ENCODE peak calls at places on chromosomes 16 and 17, in nine cellular contexts. One of them, this sample, is unnamed.

GRCh38 chr16:67179421-67180080 is 4.2 kb downstream of the MATCAP1 start:
- DNase-seq in HFFc6: no peak
- DNase-seq in activated CD8-positive, alpha-beta T cell treated with anti-CD3 and anti-CD28 coated beads for 36 hours: peak
- DNase-seq in IMR-90: no peak
- DNase-seq in stimulated activated CD8-positive, alpha-beta memory T cell treated with anti-CD3 and anti-CD28 coated beads, Interleukin-7, amount 100 ng/mL, for 1 hour: no peak
- DNase-seq in cardiac fibroblast: no peak
- DNase-seq in central memory CD4-positive, alpha-beta T cell: no peak
- DNase-seq in Daoy: no peak
- DNase-seq in endothelial cell: no peak
- DNase-seq in this sample: peak

GRCh38 chr17:43814714-43815113 is 18.2 kb downstream of the MPP3 start:
- DNase-seq in HFFc6: peak
- DNase-seq in activated CD8-positive, alpha-beta T cell treated with anti-CD3 and anti-CD28 coated beads for 36 hours: no peak
- DNase-seq in IMR-90: peak
- DNase-seq in stimulated activated CD8-positive, alpha-beta memory T cell treated with anti-CD3 and anti-CD28 coated beads, Interleukin-7, amount 100 ng/mL, for 1 hour: no peak
- DNase-seq in cardiac fibroblast: peak
- DNase-seq in central memory CD4-positive, alpha-beta T cell: no peak
- DNase-seq in Daoy: no peak
- DNase-seq in endothelial cell: no peak
- DNase-seq in this sample: no peak

GRCh38 chr17:21200590-21201301 is 13.2 kb downstream of the TMEM11 start:
- DNase-seq in HFFc6: no peak
- DNase-seq in activated CD8-positive, alpha-beta T cell treated with anti-CD3 and anti-CD28 coated beads for 36 hours: no peak
- DNase-seq in IMR-90: no peak
- DNase-seq in stimulated activated CD8-positive, alpha-beta memory T cell treated with anti-CD3 and anti-CD28 coated beads, Interleukin-7, amount 100 ng/mL, for 1 hour: no peak
- DNase-seq in cardiac fibroblast: no peak
- DNase-seq in central memory CD4-positive, alpha-beta T cell: no peak
- DNase-seq in Daoy: no peak
- DNase-seq in endothelial cell: no peak
- DNase-seq in this sample: no peak

GRCh38 chr16:4682616-4683254 is 10.6 kb upstream of the NUDT16L1 start:
- DNase-seq in HFFc6: no peak
- DNase-seq in activated CD8-positive, alpha-beta T cell treated with anti-CD3 and anti-CD28 coated beads for 36 hours: peak
- DNase-seq in IMR-90: peak
- DNase-seq in stimulated activated CD8-positive, alpha-beta memory T cell treated with anti-CD3 and anti-CD28 coated beads, Interleukin-7, amount 100 ng/mL, for 1 hour: no peak
- DNase-seq in cardiac fibroblast: no peak
- DNase-seq in central memory CD4-positive, alpha-beta T cell: no peak
- DNase-seq in Daoy: no peak
- DNase-seq in endothelial cell: peak
- DNase-seq in this sample: no peak

GRCh38 chr17:51901242-51901641 is 257.3 kb downstream of the CA10 start:
- DNase-seq in HFFc6: no peak
- DNase-seq in activated CD8-positive, alpha-beta T cell treated with anti-CD3 and anti-CD28 coated beads for 36 hours: no peak
- DNase-seq in IMR-90: no peak
- DNase-seq in stimulated activated CD8-positive, alpha-beta memory T cell treated with anti-CD3 and anti-CD28 coated beads, Interleukin-7, amount 100 ng/mL, for 1 hour: no peak
- DNase-seq in cardiac fibroblast: no peak
- DNase-seq in central memory CD4-positive, alpha-beta T cell: no peak
- DNase-seq in Daoy: no peak
- DNase-seq in endothelial cell: no peak
- DNase-seq in this sample: no peak

GRCh38 chr17:64097196-64097936 is 32.6 kb downstream of the ERN1 start:
- DNase-seq in HFFc6: peak
- DNase-seq in activated CD8-positive, alpha-beta T cell treated with anti-CD3 and anti-CD28 coated beads for 36 hours: no peak
- DNase-seq in IMR-90: peak
- DNase-seq in stimulated activated CD8-positive, alpha-beta memory T cell treated with anti-CD3 and anti-CD28 coated beads, Interleukin-7, amount 100 ng/mL, for 1 hour: no peak
- DNase-seq in cardiac fibroblast: peak
- DNase-seq in central memory CD4-positive, alpha-beta T cell: no peak
- DNase-seq in Daoy: no peak
- DNase-seq in endothelial cell: no peak
- DNase-seq in this sample: no peak

GRCh38 chr17:40309938-40310510 is 1.0 kb downstream of the RARA start:
- DNase-seq in HFFc6: no peak
- DNase-seq in activated CD8-positive, alpha-beta T cell treated with anti-CD3 and anti-CD28 coated beads for 36 hours: peak
- DNase-seq in IMR-90: no peak
- DNase-seq in stimulated activated CD8-positive, alpha-beta memory T cell treated with anti-CD3 and anti-CD28 coated beads, Interleukin-7, amount 100 ng/mL, for 1 hour: no peak
- DNase-seq in cardiac fibroblast: no peak
- DNase-seq in central memory CD4-positive, alpha-beta T cell: no peak
- DNase-seq in Daoy: no peak
- DNase-seq in endothelial cell: no peak
- DNase-seq in this sample: no peak

GRCh38 chr17:65558683-65559311 is 2.7 kb downstream of the AXIN2 start:
- DNase-seq in HFFc6: no peak
- DNase-seq in activated CD8-positive, alpha-beta T cell treated with anti-CD3 and anti-CD28 coated beads for 36 hours: no peak
- DNase-seq in IMR-90: no peak
- DNase-seq in stimulated activated CD8-positive, alpha-beta memory T cell treated with anti-CD3 and anti-CD28 coated beads, Interleukin-7, amount 100 ng/mL, for 1 hour: no peak
- DNase-seq in cardiac fibroblast: no peak
- DNase-seq in central memory CD4-positive, alpha-beta T cell: no peak
- DNase-seq in Daoy: no peak
- DNase-seq in endothelial cell: no peak
- DNase-seq in this sample: no peak

GRCh38 chr16:67163903-67164558 is 514 bp upstream of the HSF4 start:
- DNase-seq in HFFc6: no peak
- DNase-seq in activated CD8-positive, alpha-beta T cell treated with anti-CD3 and anti-CD28 coated beads for 36 hours: peak
- DNase-seq in IMR-90: no peak
- DNase-seq in stimulated activated CD8-positive, alpha-beta memory T cell treated with anti-CD3 and anti-CD28 coated beads, Interleukin-7, amount 100 ng/mL, for 1 hour: no peak
- DNase-seq in cardiac fibroblast: no peak
- DNase-seq in central memory CD4-positive, alpha-beta T cell: no peak
- DNase-seq in Daoy: no peak
- DNase-seq in endothelial cell: no peak
- DNase-seq in this sample: no peak

GRCh38 chr17:77356109-77356689 is 215.4 kb downstream of the SEC14L1 start:
- DNase-seq in HFFc6: no peak
- DNase-seq in activated CD8-positive, alpha-beta T cell treated with anti-CD3 and anti-CD28 coated beads for 36 hours: no peak
- DNase-seq in IMR-90: no peak
- DNase-seq in stimulated activated CD8-positive, alpha-beta memory T cell treated with anti-CD3 and anti-CD28 coated beads, Interleukin-7, amount 100 ng/mL, for 1 hour: no peak
- DNase-seq in cardiac fibroblast: peak
- DNase-seq in central memory CD4-positive, alpha-beta T cell: no peak
- DNase-seq in Daoy: no peak
- DNase-seq in endothelial cell: peak
- DNase-seq in this sample: no peak

GRCh38 chr16:85585762-85586161 is 27.4 kb upstream of the GSE1 start:
- DNase-seq in HFFc6: no peak
- DNase-seq in activated CD8-positive, alpha-beta T cell treated with anti-CD3 and anti-CD28 coated beads for 36 hours: no peak
- DNase-seq in IMR-90: no peak
- DNase-seq in stimulated activated CD8-positive, alpha-beta memory T cell treated with anti-CD3 and anti-CD28 coated beads, Interleukin-7, amount 100 ng/mL, for 1 hour: no peak
- DNase-seq in cardiac fibroblast: no peak
- DNase-seq in central memory CD4-positive, alpha-beta T cell: no peak
- DNase-seq in Daoy: no peak
- DNase-seq in endothelial cell: no peak
- DNase-seq in this sample: no peak

GRCh38 chr16:50154369-50154947 is 1.4 kb downstream of the TENT4B start:
- DNase-seq in HFFc6: no peak
- DNase-seq in activated CD8-positive, alpha-beta T cell treated with anti-CD3 and anti-CD28 coated beads for 36 hours: peak
- DNase-seq in IMR-90: no peak
- DNase-seq in stimulated activated CD8-positive, alpha-beta memory T cell treated with anti-CD3 and anti-CD28 coated beads, Interleukin-7, amount 100 ng/mL, for 1 hour: no peak
- DNase-seq in cardiac fibroblast: peak
- DNase-seq in central memory CD4-positive, alpha-beta T cell: no peak
- DNase-seq in Daoy: peak
- DNase-seq in endothelial cell: no peak
- DNase-seq in this sample: peak

GRCh38 chr17:75557075-75557851 is 30.3 kb upstream of the MYO15B start:
- DNase-seq in HFFc6: peak
- DNase-seq in activated CD8-positive, alpha-beta T cell treated with anti-CD3 and anti-CD28 coated beads for 36 hours: no peak
- DNase-seq in IMR-90: peak
- DNase-seq in stimulated activated CD8-positive, alpha-beta memory T cell treated with anti-CD3 and anti-CD28 coated beads, Interleukin-7, amount 100 ng/mL, for 1 hour: no peak
- DNase-seq in cardiac fibroblast: peak
- DNase-seq in central memory CD4-positive, alpha-beta T cell: no peak
- DNase-seq in Daoy: peak
- DNase-seq in endothelial cell: no peak
- DNase-seq in this sample: no peak

GRCh38 chr16:81251871-81252270 is 13.4 kb downstream of the BCO1 start:
- DNase-seq in HFFc6: peak
- DNase-seq in activated CD8-positive, alpha-beta T cell treated with anti-CD3 and anti-CD28 coated beads for 36 hours: no peak
- DNase-seq in IMR-90: peak
- DNase-seq in stimulated activated CD8-positive, alpha-beta memory T cell treated with anti-CD3 and anti-CD28 coated beads, Interleukin-7, amount 100 ng/mL, for 1 hour: no peak
- DNase-seq in cardiac fibroblast: no peak
- DNase-seq in central memory CD4-positive, alpha-beta T cell: no peak
- DNase-seq in Daoy: no peak
- DNase-seq in endothelial cell: no peak
- DNase-seq in this sample: no peak

GRCh38 chr17:69468211-69468610 is 53.7 kb downstream of the MAP2K6 start:
- DNase-seq in HFFc6: no peak
- DNase-seq in activated CD8-positive, alpha-beta T cell treated with anti-CD3 and anti-CD28 coated beads for 36 hours: no peak
- DNase-seq in IMR-90: no peak
- DNase-seq in stimulated activated CD8-positive, alpha-beta memory T cell treated with anti-CD3 and anti-CD28 coated beads, Interleukin-7, amount 100 ng/mL, for 1 hour: no peak
- DNase-seq in cardiac fibroblast: no peak
- DNase-seq in central memory CD4-positive, alpha-beta T cell: no peak
- DNase-seq in Daoy: no peak
- DNase-seq in endothelial cell: no peak
- DNase-seq in this sample: no peak

GRCh38 chr17:81371910-81372760 is 23.1 kb upstream of the BAHCC1 start:
- DNase-seq in HFFc6: peak
- DNase-seq in activated CD8-positive, alpha-beta T cell treated with anti-CD3 and anti-CD28 coated beads for 36 hours: no peak
- DNase-seq in IMR-90: peak
- DNase-seq in stimulated activated CD8-positive, alpha-beta memory T cell treated with anti-CD3 and anti-CD28 coated beads, Interleukin-7, amount 100 ng/mL, for 1 hour: no peak
- DNase-seq in cardiac fibroblast: peak
- DNase-seq in central memory CD4-positive, alpha-beta T cell: no peak
- DNase-seq in Daoy: peak
- DNase-seq in endothelial cell: peak
- DNase-seq in this sample: no peak

GRCh38 chr17:28734712-28735241 is 6.2 kb downstream of the NEK8 start:
- DNase-seq in HFFc6: no peak
- DNase-seq in activated CD8-positive, alpha-beta T cell treated with anti-CD3 and anti-CD28 coated beads for 36 hours: no peak
- DNase-seq in IMR-90: no peak
- DNase-seq in stimulated activated CD8-positive, alpha-beta memory T cell treated with anti-CD3 and anti-CD28 coated beads, Interleukin-7, amount 100 ng/mL, for 1 hour: no peak
- DNase-seq in cardiac fibroblast: no peak
- DNase-seq in central memory CD4-positive, alpha-beta T cell: no peak
- DNase-seq in Daoy: no peak
- DNase-seq in endothelial cell: no peak
- DNase-seq in this sample: no peak

GRCh38 chr17:28763804-28764266 is 20.0 kb downstream of the TRAF4 start:
- DNase-seq in HFFc6: peak
- DNase-seq in activated CD8-positive, alpha-beta T cell treated with anti-CD3 and anti-CD28 coated beads for 36 hours: peak
- DNase-seq in IMR-90: peak
- DNase-seq in stimulated activated CD8-positive, alpha-beta memory T cell treated with anti-CD3 and anti-CD28 coated beads, Interleukin-7, amount 100 ng/mL, for 1 hour: peak
- DNase-seq in cardiac fibroblast: peak
- DNase-seq in central memory CD4-positive, alpha-beta T cell: peak
- DNase-seq in Daoy: peak
- DNase-seq in endothelial cell: peak
- DNase-seq in this sample: peak

GRCh38 chr17:75722076-75722475 is 817 bp downstream of the ITGB4 start:
- DNase-seq in HFFc6: no peak
- DNase-seq in activated CD8-positive, alpha-beta T cell treated with anti-CD3 and anti-CD28 coated beads for 36 hours: no peak
- DNase-seq in IMR-90: no peak
- DNase-seq in stimulated activated CD8-positive, alpha-beta memory T cell treated with anti-CD3 and anti-CD28 coated beads, Interleukin-7, amount 100 ng/mL, for 1 hour: no peak
- DNase-seq in cardiac fibroblast: no peak
- DNase-seq in central memory CD4-positive, alpha-beta T cell: no peak
- DNase-seq in Daoy: no peak
- DNase-seq in endothelial cell: no peak
- DNase-seq in this sample: no peak

GRCh38 chr17:76268015-76268749 is 3.0 kb downstream of the UBALD2 start:
- DNase-seq in HFFc6: peak
- DNase-seq in activated CD8-positive, alpha-beta T cell treated with anti-CD3 and anti-CD28 coated beads for 36 hours: peak
- DNase-seq in IMR-90: peak
- DNase-seq in stimulated activated CD8-positive, alpha-beta memory T cell treated with anti-CD3 and anti-CD28 coated beads, Interleukin-7, amount 100 ng/mL, for 1 hour: no peak
- DNase-seq in cardiac fibroblast: peak
- DNase-seq in central memory CD4-positive, alpha-beta T cell: peak
- DNase-seq in Daoy: peak
- DNase-seq in endothelial cell: peak
- DNase-seq in this sample: peak

GRCh38 chr16:85699628-85700027 is 10.9 kb upstream of the GINS2 start:
- DNase-seq in HFFc6: peak
- DNase-seq in activated CD8-positive, alpha-beta T cell treated with anti-CD3 and anti-CD28 coated beads for 36 hours: no peak
- DNase-seq in IMR-90: peak
- DNase-seq in stimulated activated CD8-positive, alpha-beta memory T cell treated with anti-CD3 and anti-CD28 coated beads, Interleukin-7, amount 100 ng/mL, for 1 hour: no peak
- DNase-seq in cardiac fibroblast: peak
- DNase-seq in central memory CD4-positive, alpha-beta T cell: no peak
- DNase-seq in Daoy: peak
- DNase-seq in endothelial cell: no peak
- DNase-seq in this sample: no peak

GRCh38 chr17:1137465-1137894 is 42.3 kb downstream of the ABR start:
- DNase-seq in HFFc6: no peak
- DNase-seq in activated CD8-positive, alpha-beta T cell treated with anti-CD3 and anti-CD28 coated beads for 36 hours: peak
- DNase-seq in IMR-90: no peak
- DNase-seq in stimulated activated CD8-positive, alpha-beta memory T cell treated with anti-CD3 and anti-CD28 coated beads, Interleukin-7, amount 100 ng/mL, for 1 hour: no peak
- DNase-seq in cardiac fibroblast: peak
- DNase-seq in central memory CD4-positive, alpha-beta T cell: no peak
- DNase-seq in Daoy: no peak
- DNase-seq in endothelial cell: no peak
- DNase-seq in this sample: no peak

GRCh38 chr17:1592751-1593629 is 30.4 kb upstream of the PITPNA start:
- DNase-seq in HFFc6: no peak
- DNase-seq in activated CD8-positive, alpha-beta T cell treated with anti-CD3 and anti-CD28 coated beads for 36 hours: peak
- DNase-seq in IMR-90: no peak
- DNase-seq in stimulated activated CD8-positive, alpha-beta memory T cell treated with anti-CD3 and anti-CD28 coated beads, Interleukin-7, amount 100 ng/mL, for 1 hour: no peak
- DNase-seq in cardiac fibroblast: no peak
- DNase-seq in central memory CD4-positive, alpha-beta T cell: no peak
- DNase-seq in Daoy: no peak
- DNase-seq in endothelial cell: no peak
- DNase-seq in this sample: peak

GRCh38 chr17:64126918-64127317 is 3.0 kb downstream of the ERN1 start:
- DNase-seq in HFFc6: peak
- DNase-seq in activated CD8-positive, alpha-beta T cell treated with anti-CD3 and anti-CD28 coated beads for 36 hours: no peak
- DNase-seq in IMR-90: peak
- DNase-seq in stimulated activated CD8-positive, alpha-beta memory T cell treated with anti-CD3 and anti-CD28 coated beads, Interleukin-7, amount 100 ng/mL, for 1 hour: no peak
- DNase-seq in cardiac fibroblast: peak
- DNase-seq in central memory CD4-positive, alpha-beta T cell: no peak
- DNase-seq in Daoy: no peak
- DNase-seq in endothelial cell: no peak
- DNase-seq in this sample: no peak